ENCODE peak calls at places on chromosomes 12 and 14, in four cellular contexts. One of them, this sample, is unnamed. For H3K4me1 and H3K27me3, the result is how much of the 10 kb centered on the place peaks cover.

GRCh38 chr14:82855912-82856381 is 1322.3 kb upstream of the SEL1L start:
- DNase-seq in right atrium auricular region: no peak
- DNase-seq in cardiac muscle cell: peak
- DNase-seq in CD4-positive, CD25-positive, alpha-beta regulatory T cell: no peak
- DNase-seq in this sample: no peak

GRCh38 chr12:43976027-43976426 is 140.1 kb downstream of the TMEM117 start:
- DNase-seq in right atrium auricular region: no peak
- DNase-seq in cardiac muscle cell: no peak
- DNase-seq in CD4-positive, CD25-positive, alpha-beta regulatory T cell: no peak
- DNase-seq in this sample: no peak

GRCh38 chr12:115146453-115146852 is 462.5 kb upstream of the TBX3 start:
- DNase-seq in cardiac muscle cell: no peak
- DNase-seq in right atrium auricular region: no peak
- DNase-seq in CD4-positive, CD25-positive, alpha-beta regulatory T cell: no peak
- DNase-seq in this sample: no peak

GRCh38 chr12:123058980-123059379 is 78.5 kb downstream of the ARL6IP4 start:
- DNase-seq in cardiac muscle cell: no peak
- DNase-seq in CD4-positive, CD25-positive, alpha-beta regulatory T cell: no peak
- DNase-seq in right atrium auricular region: no peak
- DNase-seq in this sample: no peak

GRCh38 chr12:115597157-115597712 is 680.3 kb downstream of the MED13L start:
- DNase-seq in CD4-positive, CD25-positive, alpha-beta regulatory T cell: no peak
- DNase-seq in right atrium auricular region: no peak
- DNase-seq in cardiac muscle cell: no peak
- DNase-seq in this sample: no peak

GRCh38 chr14:31263485-31264133 is 56.0 kb upstream of the HECTD1 start:
- DNase-seq in CD4-positive, CD25-positive, alpha-beta regulatory T cell: no peak
- DNase-seq in cardiac muscle cell: no peak
- DNase-seq in right atrium auricular region: peak
- DNase-seq in this sample: no peak

GRCh38 chr12:27969901-27970390 is 2.6 kb downstream of the PTHLH start:
- DNase-seq in right atrium auricular region: no peak
- DNase-seq in cardiac muscle cell: peak
- DNase-seq in CD4-positive, CD25-positive, alpha-beta regulatory T cell: peak
- DNase-seq in this sample: peak

GRCh38 chr14:73441286-73441685 is 17.1 kb downstream of the NUMB start:
- DNase-seq in right atrium auricular region: no peak
- DNase-seq in cardiac muscle cell: no peak
- DNase-seq in CD4-positive, CD25-positive, alpha-beta regulatory T cell: no peak
- DNase-seq in this sample: no peak

GRCh38 chr14:61461808-61462275 is 140.5 kb downstream of the PRKCH start:
- DNase-seq in cardiac muscle cell: peak
- DNase-seq in CD4-positive, CD25-positive, alpha-beta regulatory T cell: peak
- DNase-seq in right atrium auricular region: no peak
- DNase-seq in this sample: no peak

GRCh38 chr12:53502983-53503728 is 2.1 kb downstream of the TARBP2 start:
- DNase-seq in right atrium auricular region: no peak
- DNase-seq in cardiac muscle cell: no peak
- DNase-seq in CD4-positive, CD25-positive, alpha-beta regulatory T cell: no peak
- DNase-seq in this sample: no peak

GRCh38 chr12:101238806-101239329 is 28.8 kb upstream of the SLC5A8 start:
- DNase-seq in right atrium auricular region: no peak
- DNase-seq in cardiac muscle cell: no peak
- DNase-seq in CD4-positive, CD25-positive, alpha-beta regulatory T cell: no peak
- DNase-seq in this sample: no peak

GRCh38 chr12:20445693-20446092 is 77.4 kb downstream of the PDE3A start:
- DNase-seq in CD4-positive, CD25-positive, alpha-beta regulatory T cell: no peak
- DNase-seq in cardiac muscle cell: no peak
- DNase-seq in right atrium auricular region: no peak
- DNase-seq in this sample: no peak

GRCh38 chr12:94207467-94208432 is 59.4 kb downstream of the PLXNC1 start:
- DNase-seq in right atrium auricular region: no peak
- DNase-seq in CD4-positive, CD25-positive, alpha-beta regulatory T cell: peak
- DNase-seq in cardiac muscle cell: no peak
- DNase-seq in this sample: no peak

GRCh38 chr14:103555559-103556337 is 6.7 kb downstream of the BAG5 start:
- DNase-seq in CD4-positive, CD25-positive, alpha-beta regulatory T cell: no peak
- DNase-seq in right atrium auricular region: no peak
- DNase-seq in cardiac muscle cell: peak
- DNase-seq in this sample: no peak

GRCh38 chr14:65062096-65063075 is 39.9 kb downstream of the MAX start:
- DNase-seq in cardiac muscle cell: no peak
- DNase-seq in right atrium auricular region: no peak
- DNase-seq in CD4-positive, CD25-positive, alpha-beta regulatory T cell: no peak
- DNase-seq in this sample: no peak

GRCh38 chr12:93302331-93303229 is 75.1 kb upstream of the NUDT4 start:
- DNase-seq in right atrium auricular region: no peak
- DNase-seq in CD4-positive, CD25-positive, alpha-beta regulatory T cell: no peak
- DNase-seq in cardiac muscle cell: no peak
- DNase-seq in this sample: no peak

GRCh38 chr12:6091786-6092566 is 32.5 kb downstream of the VWF start:
- DNase-seq in right atrium auricular region: no peak
- DNase-seq in cardiac muscle cell: no peak
- DNase-seq in CD4-positive, CD25-positive, alpha-beta regulatory T cell: no peak
- DNase-seq in this sample: no peak

GRCh38 chr14:63205850-63206249 is 1.6 kb downstream of the RHOJ start:
- DNase-seq in CD4-positive, CD25-positive, alpha-beta regulatory T cell: no peak
- DNase-seq in right atrium auricular region: no peak
- DNase-seq in cardiac muscle cell: no peak
- DNase-seq in this sample: no peak

GRCh38 chr12:82146740-82147139 is 211.4 kb downstream of the CCDC59 start:
- DNase-seq in cardiac muscle cell: no peak
- DNase-seq in CD4-positive, CD25-positive, alpha-beta regulatory T cell: no peak
- DNase-seq in right atrium auricular region: no peak
- DNase-seq in this sample: no peak

GRCh38 chr12:53825246-53826081 is 73.7 kb upstream of the CISTR start:
- DNase-seq in CD4-positive, CD25-positive, alpha-beta regulatory T cell: no peak
- DNase-seq in cardiac muscle cell: no peak
- DNase-seq in right atrium auricular region: no peak
- DNase-seq in this sample: no peak

GRCh38 chr12:41190360-41190759 is 2.2 kb downstream of the PDZRN4 start:
- DNase-seq in right atrium auricular region: no peak
- DNase-seq in CD4-positive, CD25-positive, alpha-beta regulatory T cell: no peak
- DNase-seq in cardiac muscle cell: peak
- DNase-seq in this sample: no peak

GRCh38 chr12:112645586-112645985 is 146.0 kb upstream of the RPH3A start:
- DNase-seq in CD4-positive, CD25-positive, alpha-beta regulatory T cell: no peak
- DNase-seq in cardiac muscle cell: no peak
- DNase-seq in right atrium auricular region: no peak
- DNase-seq in this sample: no peak

GRCh38 chr12:12072064-12072760 is 1.5 kb downstream of the BCL2L14 start:
- DNase-seq in CD4-positive, CD25-positive, alpha-beta regulatory T cell: peak
- DNase-seq in right atrium auricular region: no peak
- DNase-seq in cardiac muscle cell: no peak
- DNase-seq in this sample: peak

GRCh38 chr12:108119126-108119973 is 9.7 kb upstream of the WSCD2 start:
- DNase-seq in cardiac muscle cell: no peak
- DNase-seq in right atrium auricular region: no peak
- DNase-seq in CD4-positive, CD25-positive, alpha-beta regulatory T cell: peak
- DNase-seq in this sample: no peak
- H3K27ac ChIP-seq in cardiac muscle cell: no peak
- H3K27ac ChIP-seq in right atrium auricular region: no peak
- H3K27ac ChIP-seq in CD4-positive, CD25-positive, alpha-beta regulatory T cell: no peak
- H3K27ac ChIP-seq in this sample: no peak

GRCh38 chr12:32895688-32896437 is 714 bp downstream of the PKP2 start:
- DNase-seq in CD4-positive, CD25-positive, alpha-beta regulatory T cell: no peak
- DNase-seq in right atrium auricular region: no peak
- DNase-seq in cardiac muscle cell: no peak
- DNase-seq in this sample: no peak

GRCh38 chr12:32893458-32893857 is 3.1 kb downstream of the PKP2 start:
- DNase-seq in cardiac muscle cell: peak
- DNase-seq in CD4-positive, CD25-positive, alpha-beta regulatory T cell: no peak
- DNase-seq in right atrium auricular region: no peak
- DNase-seq in this sample: no peak

GRCh38 chr12:32896438-32897275 is at the start of gene PKP2:
- DNase-seq in right atrium auricular region: no peak
- DNase-seq in CD4-positive, CD25-positive, alpha-beta regulatory T cell: peak
- DNase-seq in cardiac muscle cell: peak
- DNase-seq in this sample: no peak

GRCh38 chr12:32893008-32893407 is 3.6 kb downstream of the PKP2 start:
- DNase-seq in CD4-positive, CD25-positive, alpha-beta regulatory T cell: no peak
- DNase-seq in right atrium auricular region: no peak
- DNase-seq in cardiac muscle cell: peak
- DNase-seq in this sample: no peak

DNA sequence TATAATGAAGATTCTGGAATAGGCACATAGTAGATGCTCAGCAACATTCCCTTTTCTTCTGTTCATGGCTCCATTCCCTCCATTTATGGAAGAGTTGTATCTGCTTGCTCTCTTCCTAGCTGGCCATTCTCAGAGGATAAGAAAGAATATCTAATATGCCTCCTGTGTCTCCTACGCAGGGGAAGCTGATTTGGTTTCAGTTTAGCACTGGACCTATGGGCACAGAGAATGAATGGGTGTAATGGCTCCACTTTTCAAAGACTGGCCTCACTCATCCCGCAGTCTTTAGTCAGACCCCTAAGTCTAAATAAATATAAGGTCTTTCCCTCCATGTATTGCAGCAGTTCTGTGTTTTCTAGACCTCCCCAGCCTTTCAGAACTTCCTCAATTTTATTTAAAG is 2.0 kb downstream of the PKP2 start:
- DNase-seq in CD4-positive, CD25-positive, alpha-beta regulatory T cell: no peak
- DNase-seq in right atrium auricular region: no peak
- DNase-seq in cardiac muscle cell: peak
- DNase-seq in this sample: no peak
- H3K4me1 ChIP-seq in CD4-positive, CD25-positive, alpha-beta regulatory T cell: under half
- H3K4me1 ChIP-seq in right atrium auricular region: under half
- H3K4me1 ChIP-seq in cardiac muscle cell: under half
- H3K4me1 ChIP-seq in this sample: under half

DNA sequence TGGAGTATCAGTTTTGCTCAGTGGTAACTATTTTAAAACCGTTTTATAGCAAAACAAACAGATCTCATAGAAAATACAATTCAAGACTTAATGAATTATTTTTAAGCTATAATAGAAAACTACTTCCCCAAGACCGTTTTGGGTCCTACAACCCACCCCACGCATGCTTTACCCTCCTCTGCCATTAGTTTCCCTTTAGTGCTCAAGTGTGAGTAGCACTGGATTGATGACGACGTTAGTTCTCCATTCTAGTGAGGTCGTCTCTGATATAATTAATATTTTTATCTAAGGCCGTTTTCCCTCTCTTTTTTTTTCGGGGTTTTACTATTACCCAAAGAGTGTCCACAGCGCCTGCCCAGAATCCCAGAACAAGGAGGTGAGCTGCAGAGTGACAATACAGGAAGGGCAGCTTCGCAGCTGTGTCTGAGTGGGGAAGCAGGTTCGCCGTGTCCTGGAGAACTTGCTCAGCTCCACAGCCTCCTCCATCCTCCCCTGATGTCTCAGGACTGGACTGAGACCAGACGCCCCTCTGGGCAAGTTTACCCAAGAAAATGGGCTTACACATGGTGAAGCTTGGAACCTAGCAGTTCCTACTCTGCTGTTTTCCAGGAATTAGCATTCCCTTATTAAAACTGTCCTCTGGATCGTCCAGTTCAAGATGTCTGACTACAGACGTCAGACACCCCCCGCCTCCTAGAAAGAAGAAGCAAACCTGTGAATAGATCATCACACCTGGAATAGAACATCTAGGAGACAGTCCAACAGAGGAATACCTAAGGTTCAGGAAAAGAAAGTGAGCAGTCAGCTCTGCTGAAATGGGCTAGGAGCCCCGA is 31.9 kb upstream of the MON2 start:
- DNase-seq in right atrium auricular region: no peak
- DNase-seq in cardiac muscle cell: no peak
- DNase-seq in CD4-positive, CD25-positive, alpha-beta regulatory T cell: no peak
- DNase-seq in this sample: peak
- H3K27me3 ChIP-seq in right atrium auricular region: under half
- H3K27me3 ChIP-seq in cardiac muscle cell: half or more
- H3K27me3 ChIP-seq in CD4-positive, CD25-positive, alpha-beta regulatory T cell: under half
- H3K27me3 ChIP-seq in this sample: under half

GRCh38 chr12:111100554-111100953 is 180.2 kb upstream of the MYL2 start:
- DNase-seq in CD4-positive, CD25-positive, alpha-beta regulatory T cell: no peak
- DNase-seq in cardiac muscle cell: no peak
- DNase-seq in right atrium auricular region: no peak
- DNase-seq in this sample: no peak
- H3K27ac ChIP-seq in CD4-positive, CD25-positive, alpha-beta regulatory T cell: no peak
- H3K27ac ChIP-seq in cardiac muscle cell: no peak
- H3K27ac ChIP-seq in right atrium auricular region: no peak
- H3K27ac ChIP-seq in this sample: no peak

GRCh38 chr12:46942579-46942978 is 116.8 kb upstream of the SLC38A4 start:
- DNase-seq in right atrium auricular region: no peak
- DNase-seq in CD4-positive, CD25-positive, alpha-beta regulatory T cell: no peak
- DNase-seq in cardiac muscle cell: no peak
- DNase-seq in this sample: no peak

GRCh38 chr12:46945591-46945990 is 119.8 kb upstream of the SLC38A4 start:
- DNase-seq in cardiac muscle cell: no peak
- DNase-seq in CD4-positive, CD25-positive, alpha-beta regulatory T cell: no peak
- DNase-seq in right atrium auricular region: no peak
- DNase-seq in this sample: no peak

GRCh38 chr12:46944104-46944503 is 118.3 kb upstream of the SLC38A4 start:
- DNase-seq in cardiac muscle cell: peak
- DNase-seq in right atrium auricular region: no peak
- DNase-seq in CD4-positive, CD25-positive, alpha-beta regulatory T cell: peak
- DNase-seq in this sample: no peak

GRCh38 chr12:46946137-46946536 is 120.3 kb upstream of the SLC38A4 start:
- DNase-seq in CD4-positive, CD25-positive, alpha-beta regulatory T cell: no peak
- DNase-seq in cardiac muscle cell: no peak
- DNase-seq in right atrium auricular region: no peak
- DNase-seq in this sample: no peak

GRCh38 chr12:46944771-46945170 is 119.0 kb upstream of the SLC38A4 start:
- DNase-seq in cardiac muscle cell: no peak
- DNase-seq in CD4-positive, CD25-positive, alpha-beta regulatory T cell: no peak
- DNase-seq in right atrium auricular region: no peak
- DNase-seq in this sample: no peak
- H3K4me1 ChIP-seq in cardiac muscle cell: under half
- H3K4me1 ChIP-seq in CD4-positive, CD25-positive, alpha-beta regulatory T cell: under half
- H3K4me1 ChIP-seq in right atrium auricular region: under half
- H3K4me1 ChIP-seq in this sample: under half

GRCh38 chr14:56797569-56798446 is 12.5 kb downstream of the OTX2 start:
- DNase-seq in right atrium auricular region: no peak
- DNase-seq in CD4-positive, CD25-positive, alpha-beta regulatory T cell: no peak
- DNase-seq in cardiac muscle cell: no peak
- DNase-seq in this sample: no peak

GRCh38 chr14:56801920-56802319 is 8.4 kb downstream of the OTX2 start:
- DNase-seq in CD4-positive, CD25-positive, alpha-beta regulatory T cell: no peak
- DNase-seq in right atrium auricular region: no peak
- DNase-seq in cardiac muscle cell: no peak
- DNase-seq in this sample: no peak

GRCh38 chr14:56797003-56797568 is 13.2 kb downstream of the OTX2 start:
- DNase-seq in cardiac muscle cell: no peak
- DNase-seq in CD4-positive, CD25-positive, alpha-beta regulatory T cell: no peak
- DNase-seq in right atrium auricular region: no peak
- DNase-seq in this sample: no peak

GRCh38 chr14:56798447-56799326 is 11.6 kb downstream of the OTX2 start:
- DNase-seq in right atrium auricular region: no peak
- DNase-seq in CD4-positive, CD25-positive, alpha-beta regulatory T cell: no peak
- DNase-seq in cardiac muscle cell: no peak
- DNase-seq in this sample: no peak

GRCh38 chr14:56799327-56799645 is 11.0 kb downstream of the OTX2 start:
- DNase-seq in right atrium auricular region: no peak
- DNase-seq in CD4-positive, CD25-positive, alpha-beta regulatory T cell: no peak
- DNase-seq in cardiac muscle cell: no peak
- DNase-seq in this sample: no peak
- H3K27me3 ChIP-seq in right atrium auricular region: under half
- H3K27me3 ChIP-seq in CD4-positive, CD25-positive, alpha-beta regulatory T cell: under half
- H3K27me3 ChIP-seq in cardiac muscle cell: half or more
- H3K27me3 ChIP-seq in this sample: under half